ENCODE peak calls at places on chromosomes 7 and 10, in nine cellular contexts. One of them, this sample, is unnamed.

GRCh38 chr10:31554556-31554955 is 235.5 kb downstream of the ZEB1 start:
- DNase-seq in heart right ventricle: no peak
- DNase-seq in lung microvascular endothelial cell: no peak
- DNase-seq in activated CD8-positive, alpha-beta memory T cell treated with anti-CD3 and anti-CD28 coated beads, Interleukin-2, amount 50 U/mL, for 4 hours: no peak
- DNase-seq in DMS153: no peak
- DNase-seq in NCI-H1105: no peak
- DNase-seq in stromal cell of bone marrow: peak
- DNase-seq in M059J: peak
- DNase-seq in GOT3: no peak
- DNase-seq in this sample: no peak

GRCh38 chr7:74138945-74139843 is 35.0 kb upstream of the EIF4H start:
- DNase-seq in heart right ventricle: no peak
- DNase-seq in lung microvascular endothelial cell: no peak
- DNase-seq in activated CD8-positive, alpha-beta memory T cell treated with anti-CD3 and anti-CD28 coated beads, Interleukin-2, amount 50 U/mL, for 4 hours: no peak
- DNase-seq in DMS153: no peak
- DNase-seq in NCI-H1105: no peak
- DNase-seq in stromal cell of bone marrow: no peak
- DNase-seq in M059J: no peak
- DNase-seq in GOT3: no peak
- DNase-seq in this sample: no peak

GRCh38 chr7:9091282-9091681 is 657.9 kb downstream of the NXPH1 start:
- DNase-seq in heart right ventricle: no peak
- DNase-seq in lung microvascular endothelial cell: no peak
- DNase-seq in activated CD8-positive, alpha-beta memory T cell treated with anti-CD3 and anti-CD28 coated beads, Interleukin-2, amount 50 U/mL, for 4 hours: no peak
- DNase-seq in DMS153: no peak
- DNase-seq in NCI-H1105: no peak
- DNase-seq in stromal cell of bone marrow: no peak
- DNase-seq in M059J: no peak
- DNase-seq in GOT3: no peak
- DNase-seq in this sample: no peak

GRCh38 chr7:38222481-38223096 is 44.5 kb downstream of the STARD3NL start:
- DNase-seq in heart right ventricle: peak
- DNase-seq in lung microvascular endothelial cell: peak
- DNase-seq in activated CD8-positive, alpha-beta memory T cell treated with anti-CD3 and anti-CD28 coated beads, Interleukin-2, amount 50 U/mL, for 4 hours: no peak
- DNase-seq in DMS153: peak
- DNase-seq in NCI-H1105: peak
- DNase-seq in stromal cell of bone marrow: peak
- DNase-seq in M059J: peak
- DNase-seq in GOT3: no peak
- DNase-seq in this sample: no peak

GRCh38 chr7:7969306-7970112 is 913 bp downstream of the GLCCI1 start:
- DNase-seq in heart right ventricle: peak
- DNase-seq in lung microvascular endothelial cell: peak
- DNase-seq in activated CD8-positive, alpha-beta memory T cell treated with anti-CD3 and anti-CD28 coated beads, Interleukin-2, amount 50 U/mL, for 4 hours: peak
- DNase-seq in DMS153: peak
- DNase-seq in NCI-H1105: peak
- DNase-seq in stromal cell of bone marrow: peak
- DNase-seq in M059J: peak
- DNase-seq in GOT3: no peak
- DNase-seq in this sample: no peak

GRCh38 chr7:27295236-27295635 is 52.6 kb downstream of the EVX1 start:
- DNase-seq in heart right ventricle: no peak
- DNase-seq in lung microvascular endothelial cell: no peak
- DNase-seq in activated CD8-positive, alpha-beta memory T cell treated with anti-CD3 and anti-CD28 coated beads, Interleukin-2, amount 50 U/mL, for 4 hours: no peak
- DNase-seq in DMS153: peak
- DNase-seq in NCI-H1105: peak
- DNase-seq in stromal cell of bone marrow: no peak
- DNase-seq in M059J: no peak
- DNase-seq in GOT3: no peak
- DNase-seq in this sample: no peak

GRCh38 chr10:95389982-95390381 is 99.2 kb upstream of the PDLIM1 start:
- DNase-seq in heart right ventricle: no peak
- DNase-seq in lung microvascular endothelial cell: no peak
- DNase-seq in activated CD8-positive, alpha-beta memory T cell treated with anti-CD3 and anti-CD28 coated beads, Interleukin-2, amount 50 U/mL, for 4 hours: no peak
- DNase-seq in DMS153: no peak
- DNase-seq in NCI-H1105: no peak
- DNase-seq in stromal cell of bone marrow: no peak
- DNase-seq in M059J: no peak
- DNase-seq in GOT3: no peak
- DNase-seq in this sample: no peak

GRCh38 chr7:138735399-138735798 is 34.2 kb upstream of the SVOPL start:
- DNase-seq in heart right ventricle: no peak
- DNase-seq in lung microvascular endothelial cell: no peak
- DNase-seq in activated CD8-positive, alpha-beta memory T cell treated with anti-CD3 and anti-CD28 coated beads, Interleukin-2, amount 50 U/mL, for 4 hours: no peak
- DNase-seq in DMS153: no peak
- DNase-seq in NCI-H1105: no peak
- DNase-seq in stromal cell of bone marrow: no peak
- DNase-seq in M059J: no peak
- DNase-seq in GOT3: no peak
- DNase-seq in this sample: no peak

GRCh38 chr10:89476676-89477075 is 58.7 kb downstream of the SLC16A12 start:
- DNase-seq in heart right ventricle: no peak
- DNase-seq in lung microvascular endothelial cell: no peak
- DNase-seq in activated CD8-positive, alpha-beta memory T cell treated with anti-CD3 and anti-CD28 coated beads, Interleukin-2, amount 50 U/mL, for 4 hours: no peak
- DNase-seq in DMS153: no peak
- DNase-seq in NCI-H1105: no peak
- DNase-seq in stromal cell of bone marrow: no peak
- DNase-seq in M059J: peak
- DNase-seq in GOT3: no peak
- DNase-seq in this sample: no peak